ENCODE peak calls at places on chromosomes 13 and 19, in four cellular contexts. H is CD8-positive, alpha-beta memory T cell; S is H9; W is prostate gland. O is an unnamed sample.

GRCh38 chr13:32225494-32225931 is 89.7 kb downstream of the ZAR1L start:
- DNase-seq in W (no peak), H (no peak), S (no peak), O (no peak)

GRCh38 chr13:28035146-28035782 is 46.8 kb upstream of the URAD start:
- DNase-seq in H (no peak), W (peak; percentile 6), S (no peak), O (no peak)

GRCh38 chr19:41323023-41323422 is 13.1 kb downstream of the CCDC97 start:
- DNase-seq in H (no peak), S (no peak), W (no peak), O (no peak)

GRCh38 chr19:10604460-10604980 is 17.4 kb upstream of the AP1M2 start:
- DNase-seq in W (no peak), H (no peak), S (no peak), O (peak; percentile 22)

GRCh38 chr13:38265135-38265497 is 84.5 kb upstream of the UFM1 start:
- DNase-seq in W (no peak), S (no peak), H (no peak), O (no peak)

GRCh38 chr13:48656621-48657020 is 2.9 kb downstream of the CYSLTR2 start:
- DNase-seq in S (no peak), W (no peak), H (no peak), O (no peak)

GRCh38 chr19:18995804-18996241 is 37.5 kb downstream of the SUGP2 start:
- DNase-seq in W (peak; percentile 30), H (no peak), S (peak; percentile 88), O (no peak)

GRCh38 chr19:3333020-3333583 is 33.3 kb upstream of the NFIC start:
- DNase-seq in H (no peak), S (no peak), W (no peak), O (no peak)

GRCh38 chr13:46603165-46603603 is 50.2 kb downstream of the LRCH1 start:
- DNase-seq in W (no peak), H (no peak), S (no peak), O (no peak)

GRCh38 chr19:15507068-15508034 is 974 bp upstream of the CYP4F22 start:
- DNase-seq in S (no peak), W (no peak), H (no peak), O (no peak)

GRCh38 chr13:91249370-91249769 is 98.1 kb upstream of the MIR17HG start:
- DNase-seq in H (no peak), W (no peak), S (no peak), O (no peak)

GRCh38 chr19:31874313-31874712 is 471.1 kb upstream of the ZNF507 start:
- DNase-seq in S (no peak), H (no peak), W (no peak), O (no peak)

GRCh38 chr19:34732548-34733255 is 1.3 kb upstream of the ZNF181 start:
- DNase-seq in S (no peak), W (no peak), H (no peak), O (no peak)

GRCh38 chr19:41217741-41218140 is 1.3 kb upstream of the AXL start:
- DNase-seq in H (no peak), W (no peak), S (no peak), O (no peak)

GRCh38 chr13:112791662-112792440 is 102.0 kb downstream of the ATP11A start:
- DNase-seq in H (no peak), S (no peak), W (no peak), O (no peak)

GRCh38 chr13:111140562-111141105 is 25.5 kb downstream of the ARHGEF7 start:
- DNase-seq in H (no peak), S (no peak), W (no peak), O (no peak)

GRCh38 chr19:35896643-35897040 is 3.7 kb downstream of the NFKBID start:
- DNase-seq in H (no peak), S (no peak), W (no peak), O (no peak)

GRCh38 chr13:43397110-43397509 is 373.7 kb downstream of the DNAJC15 start:
- DNase-seq in S (no peak), W (no peak), H (no peak), O (no peak)

GRCh38 chr13:71867101-71867814 is at the start of gene DACH1:
- DNase-seq in W (peak; percentile 77), H (no peak), S (peak; percentile 62), O (no peak)

GRCh38 chr13:49681837-49682236 is 9.4 kb downstream of the EBPL start:
- DNase-seq in S (no peak), H (no peak), W (no peak), O (no peak)

GRCh38 chr13:50228527-50228926 is 213.3 kb downstream of the KCNRG start:
- DNase-seq in H (no peak), S (no peak), W (no peak), O (no peak)

GRCh38 chr13:106586764-106587163 is 18.8 kb upstream of the ARGLU1 start:
- DNase-seq in H (no peak), S (no peak), W (no peak), O (no peak)

GRCh38 chr13:54614729-54615128 is 1586.1 kb downstream of the OLFM4 start:
- DNase-seq in S (no peak), H (no peak), W (no peak), O (no peak)

GRCh38 chr13:23979361-23980159 is 82.3 kb upstream of the C1QTNF9B start:
- DNase-seq in H (peak; percentile 41), S (peak; percentile 67), W (peak; percentile 45), O (no peak)

GRCh38 chr13:43316997-43317396 is 293.6 kb downstream of the DNAJC15 start:
- DNase-seq in S (no peak), W (peak; percentile 24), H (no peak), O (no peak)

GRCh38 chr13:29722415-29722814 is 126.9 kb upstream of the SLC7A1 start:
- DNase-seq in W (no peak), H (no peak), S (no peak), O (no peak)

GRCh38 chr13:112071011-112071901 is 4.3 kb downstream of the SOX1 start:
- DNase-seq in H (no peak), S (no peak), W (no peak), O (no peak)

GRCh38 chr19:54209748-54210494 is 9.3 kb downstream of the RPS9 start:
- DNase-seq in H (no peak), W (peak; percentile 94), S (no peak), O (peak; percentile 27)

GRCh38 chr13:32045963-32046785 is 14.6 kb downstream of the FRY start:
- DNase-seq in W (no peak), H (no peak), S (no peak), O (no peak)

GRCh38 chr13:112814905-112815585 is 125.2 kb downstream of the ATP11A start:
- DNase-seq in W (no peak), H (no peak), S (no peak), O (no peak)

GRCh38 chr13:32153056-32153455 is 121.5 kb downstream of the FRY start:
- DNase-seq in W (no peak), S (no peak), H (no peak), O (no peak)

GRCh38 chr13:43245374-43245964 is 222.1 kb downstream of the DNAJC15 start:
- DNase-seq in H (no peak), W (no peak), S (no peak), O (no peak)

GRCh38 chr13:48431431-48431830 is 18.5 kb upstream of the LPAR6 start:
- DNase-seq in W (no peak), H (no peak), S (no peak), O (no peak)

GRCh38 chr19:4352701-4353121 is 9.3 kb downstream of the MPND start:
- DNase-seq in S (peak; percentile 68), H (peak; percentile 50), W (no peak), O (peak; percentile 55)

GRCh38 chr19:30064021-30064699 is 122.1 kb downstream of the URI1 start:
- DNase-seq in S (no peak), H (no peak), W (no peak), O (no peak)

GRCh38 chr13:59103004-59103768 is 1060.5 kb downstream of the DIAPH3 start:
- DNase-seq in S (no peak), H (no peak), W (no peak), O (no peak)

GRCh38 chr13:28851422-28851821 is 31.3 kb downstream of the MTUS2 start:
- DNase-seq in S (no peak), H (no peak), W (no peak), O (no peak)

GRCh38 chr19:7756258-7756657 is 6.8 kb upstream of the CLEC4M start:
- DNase-seq in S (no peak), H (no peak), W (no peak), O (no peak)
- H3K27me3 ChIP-seq in S (no peaks in the 10 kb centered on the region), H (no peaks in the 10 kb centered on the region), W (no peaks in the 10 kb centered on the region), O (no peaks in the 10 kb centered on the region)

GRCh38 chr19:33189453-33189852 is 4.7 kb upstream of the LRP3 start:
- DNase-seq in W (no peak), H (no peak), S (no peak), O (no peak)
- H3K4me1 ChIP-seq in W (no peaks in the 10 kb centered on the region), H (peaks cover 5% of the 10 kb centered on the region), S (no peaks in the 10 kb centered on the region), O (peaks cover 6% of the 10 kb centered on the region)

DNA sequence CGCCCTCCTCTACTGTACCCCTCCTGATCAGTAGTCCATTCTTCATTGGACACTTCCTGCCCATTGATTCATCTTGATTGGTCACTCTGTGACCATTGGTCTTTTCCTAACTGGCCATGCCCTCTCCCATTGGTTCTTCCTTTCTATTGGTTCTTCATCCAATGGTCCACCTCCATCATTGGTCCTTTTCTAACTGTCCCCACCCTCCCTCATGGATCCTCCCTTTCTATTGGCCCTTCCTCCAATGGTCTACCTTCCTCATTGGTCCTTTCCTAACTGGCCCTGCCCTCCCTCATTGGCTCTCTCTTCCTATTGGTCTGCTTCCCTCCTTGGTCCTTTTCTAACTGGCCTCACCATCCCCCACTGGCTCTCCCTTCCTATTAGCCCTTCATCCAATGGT is 7.1 kb downstream of the KLK6 start:
- DNase-seq in S (no peak), W (no peak), H (no peak), O (no peak)
- H3K27me3 ChIP-seq in S (no peaks in the 10 kb centered on the region), W (no peaks in the 10 kb centered on the region), H (no peaks in the 10 kb centered on the region), O (no peaks in the 10 kb centered on the region)

DNA sequence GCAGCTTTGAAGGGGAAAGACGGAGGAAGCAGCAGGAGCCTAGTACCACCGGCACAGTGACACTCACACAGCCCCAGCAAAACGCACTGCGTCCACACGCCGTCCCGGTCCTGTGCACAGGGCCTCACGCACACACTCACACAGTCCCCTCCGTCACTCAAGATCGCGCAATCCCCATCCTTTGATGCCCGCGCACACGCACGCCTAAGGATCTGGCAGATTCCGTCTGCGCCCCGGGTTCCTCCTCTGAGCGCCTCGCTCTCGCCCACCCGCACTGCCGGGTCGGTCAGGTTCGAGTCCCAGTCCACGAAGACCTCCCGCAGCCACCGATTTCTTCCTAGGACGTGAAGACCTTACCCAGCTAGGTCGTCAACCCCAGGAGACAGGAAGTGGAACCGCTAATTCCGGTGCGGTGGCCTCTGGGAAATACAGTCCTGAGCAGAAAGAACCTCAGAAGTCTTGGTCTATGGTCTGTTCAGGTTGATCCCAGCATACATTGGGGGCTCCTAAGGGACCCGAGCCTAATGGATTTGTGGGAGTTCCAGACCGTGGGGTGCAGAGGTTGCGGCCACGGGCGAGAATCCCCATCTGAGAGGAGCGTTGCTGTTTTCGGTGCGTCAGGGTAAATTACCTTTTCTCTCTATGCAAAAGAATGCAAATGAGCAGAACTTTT is at the start of gene ZNF780B:
- DNase-seq in S (peak; percentile 70), W (peak; percentile 56), H (peak; percentile 51), O (peak; percentile 73)
- H3K4me1 ChIP-seq in S (no peaks in the 10 kb centered on the region), W (no peaks in the 10 kb centered on the region), H (peaks cover 16% of the 10 kb centered on the region), O (peaks cover 39% of the 10 kb centered on the region)

O was measured in CD4-positive, alpha-beta memory T cell.